ENCODE peak calls at places on chromosomes 12 and 14, in seven cellular contexts. O is epithelial cell of esophagus; Z is suprapubic skin; U is kidney; L is AG09309; S is uterus; B is CD8-positive, alpha-beta memory T cell. T is an unnamed sample.
A peak's percentile ranks its signal among the peaks of the same experiment; 100 is the strongest.

GRCh38 chr12:131982041-131982440 is 32.3 kb downstream of the EP400 start:
- DNase-seq in O (no peak), L (no peak), S (no peak), U (no peak), Z (peak; percentile 40), B (no peak), T (no peak)

GRCh38 chr14:68363841-68364711 is 428.8 kb downstream of the ZFP36L1 start:
- DNase-seq in B (no peak), S (peak; percentile 35), U (peak; percentile 70), Z (no peak), O (no peak), L (no peak), T (no peak)

GRCh38 chr12:23550753-23551152 is 398.7 kb downstream of the SOX5 start:
- DNase-seq in U (no peak), B (no peak), S (no peak), O (no peak), Z (no peak), L (no peak), T (no peak)

GRCh38 chr14:99564256-99564902 is 39.6 kb downstream of the CCDC85C start:
- DNase-seq in Z (no peak), B (no peak), O (no peak), S (peak; percentile 73), L (no peak), U (no peak), T (no peak)

GRCh38 chr12:123761841-123762714 is at the start of gene DNAH10:
- DNase-seq in S (no peak), O (peak; percentile 26), Z (no peak), L (no peak), U (peak; percentile 76), B (no peak), T (peak; percentile 76)

GRCh38 chr12:56931474-56931978 is 2.7 kb downstream of the SDR9C7 start:
- DNase-seq in Z (no peak), B (no peak), O (peak; percentile 86), L (peak; percentile 33), S (no peak), U (no peak), T (peak; percentile 27)

GRCh38 chr14:104536942-104537612 is 42.5 kb upstream of the C14orf180 start:
- DNase-seq in B (no peak), L (no peak), U (peak; percentile 31), Z (no peak), O (peak; percentile 58), S (no peak), T (no peak)

GRCh38 chr12:125089083-125089482 is 23.8 kb downstream of the AACS start:
- DNase-seq in U (no peak), S (no peak), B (no peak), Z (no peak), O (no peak), L (no peak), T (no peak)

GRCh38 chr12:123971770-123972447 is 722 bp downstream of the CCDC92 start:
- DNase-seq in B (peak; percentile 12), L (no peak), U (peak; percentile 54), Z (no peak), O (peak; percentile 72), S (peak; percentile 42), T (peak; percentile 45)

GRCh38 chr12:12379831-12380730 is 23.2 kb downstream of the BORCS5 start:
- DNase-seq in O (no peak), U (no peak), L (no peak), B (peak; percentile 39), Z (no peak), S (no peak), T (peak; percentile 18)

GRCh38 chr12:58487280-58488141 is 432.8 kb downstream of the LRIG3 start:
- DNase-seq in Z (no peak), B (no peak), S (no peak), U (no peak), O (no peak), L (peak; percentile 96), T (no peak)

GRCh38 chr12:121383601-121384019 is 16.3 kb upstream of the RNF34 start:
- DNase-seq in U (no peak), L (no peak), O (no peak), B (no peak), Z (no peak), S (no peak), T (no peak)

GRCh38 chr12:121390856-121391255 is 9.1 kb upstream of the RNF34 start:
- DNase-seq in B (no peak), S (no peak), L (no peak), Z (no peak), U (no peak), O (peak; percentile 94), T (no peak)

GRCh38 chr12:121392325-121392716 is 7.6 kb upstream of the RNF34 start:
- DNase-seq in B (no peak), Z (no peak), O (no peak), S (no peak), U (no peak), L (no peak), T (no peak)

GRCh38 chr12:121391619-121392324 is 8.1 kb upstream of the RNF34 start:
- DNase-seq in L (no peak), B (no peak), S (peak; percentile 27), O (no peak), Z (no peak), U (no peak), T (peak; percentile 32)

DNA sequence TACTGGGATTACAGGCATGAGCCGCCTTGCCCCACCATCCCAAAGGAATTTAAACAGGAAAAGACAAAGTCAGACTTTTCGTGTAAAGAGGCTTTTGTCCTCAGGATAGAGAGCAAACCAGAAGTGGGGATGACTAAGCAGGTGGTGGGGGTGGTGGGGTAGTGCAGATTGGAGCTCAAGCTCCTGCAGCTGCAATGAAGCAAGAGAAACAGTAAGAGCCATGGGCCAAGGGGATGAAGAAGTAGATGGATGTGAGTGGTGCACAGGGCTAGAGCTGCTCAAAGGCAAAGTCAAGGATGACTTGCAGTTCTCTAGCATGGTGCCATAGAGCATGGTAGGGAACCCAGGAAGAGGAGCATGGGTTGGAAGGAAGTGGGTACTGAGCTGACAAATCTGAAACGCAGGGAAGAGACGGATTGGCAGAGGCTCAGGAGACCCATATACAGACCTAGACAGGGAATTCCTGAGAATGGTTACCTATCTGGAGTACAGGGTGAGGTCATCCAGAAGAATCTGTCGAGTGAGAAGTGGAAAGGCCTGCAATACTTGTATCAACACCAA is 11.4 kb upstream of the RNF34 start:
- DNase-seq in B (no peak), Z (no peak), O (peak; percentile 91), S (no peak), L (peak; percentile 43), U (no peak), T (no peak)
- H3K4me3 ChIP-seq in B (no peak overlapping the region), Z (no peak overlapping the region), O (no peak overlapping the region), S (no peak overlapping the region), L (no peak overlapping the region), U (no peak overlapping the region), T (no peak overlapping the region)

GRCh38 chr14:56528927-56529326 is 50.7 kb upstream of the TMEM260 start:
- DNase-seq in L (no peak), Z (no peak), S (no peak), O (no peak), U (no peak), B (no peak), T (no peak)

GRCh38 chr14:56534656-56535055 is 44.9 kb upstream of the TMEM260 start:
- DNase-seq in S (no peak), B (no peak), Z (no peak), L (no peak), U (no peak), O (no peak), T (no peak)

GRCh38 chr14:56532546-56532945 is 47.1 kb upstream of the TMEM260 start:
- DNase-seq in U (no peak), O (no peak), B (no peak), S (no peak), L (no peak), Z (no peak), T (no peak)
- H3K4me3 ChIP-seq in U (no peak overlapping the region), O (no peak overlapping the region), B (no peak overlapping the region), S (no peak overlapping the region), L (no peak overlapping the region), Z (no peak overlapping the region), T (no peak overlapping the region)

DNA sequence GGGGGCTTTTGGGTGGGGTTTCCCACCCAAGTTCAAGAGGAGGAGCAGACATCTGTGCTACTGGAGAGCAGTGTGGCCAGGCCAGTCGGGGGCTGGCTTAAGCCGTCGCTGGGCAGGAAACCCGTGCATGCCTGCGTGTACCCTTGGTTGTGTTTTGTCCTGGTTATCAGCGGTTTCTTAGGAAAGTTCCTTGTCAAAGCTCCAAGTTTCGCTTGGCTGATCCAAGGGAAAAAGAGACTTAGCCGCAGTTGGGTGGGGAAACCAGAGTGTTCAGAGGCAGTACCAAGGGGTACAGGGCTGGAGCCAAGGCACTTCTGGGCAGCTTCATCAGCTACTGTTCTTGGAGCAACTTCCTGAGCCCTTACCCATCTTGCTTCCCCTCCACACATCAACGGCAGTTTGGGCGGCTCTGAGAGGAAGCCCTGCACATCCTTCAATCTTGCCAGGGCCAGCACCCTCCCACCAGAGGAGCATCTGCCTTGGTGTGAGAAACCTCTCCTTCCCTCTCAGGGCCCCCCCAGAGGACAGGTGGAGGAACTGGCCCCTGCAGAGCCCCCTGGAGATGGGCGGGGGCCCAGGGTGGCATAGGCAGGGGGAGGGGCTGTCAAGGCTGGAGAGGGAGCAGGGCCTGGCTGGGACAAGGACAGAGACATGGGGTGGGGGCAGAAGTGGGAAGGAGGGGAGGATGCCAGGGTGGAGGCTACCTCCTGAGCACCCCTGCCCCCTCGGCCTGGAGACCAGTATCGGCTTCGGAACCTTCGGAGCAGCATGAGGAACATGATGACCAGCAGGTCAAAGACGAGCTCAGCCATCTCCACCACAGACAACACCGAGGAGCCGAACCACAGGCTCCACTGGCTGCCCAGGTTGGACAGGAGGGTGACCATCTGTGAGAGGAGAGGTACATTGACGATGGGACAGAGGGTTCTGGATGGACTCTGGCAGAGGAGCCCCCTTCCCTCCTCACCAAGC is 5.8 kb upstream of the TNFRSF1A start:
- DNase-seq in O (no peak), U (peak; percentile 88), L (no peak), Z (no peak), S (peak; percentile 69), B (no peak), T (no peak)
- H3K4me3 ChIP-seq in O (no peak overlapping the region), U (no peak overlapping the region), L (no peak overlapping the region), Z (peak overlapping the region; percentile 12), S (no peak overlapping the region), B (no peak overlapping the region), T (no peak overlapping the region)

DNA sequence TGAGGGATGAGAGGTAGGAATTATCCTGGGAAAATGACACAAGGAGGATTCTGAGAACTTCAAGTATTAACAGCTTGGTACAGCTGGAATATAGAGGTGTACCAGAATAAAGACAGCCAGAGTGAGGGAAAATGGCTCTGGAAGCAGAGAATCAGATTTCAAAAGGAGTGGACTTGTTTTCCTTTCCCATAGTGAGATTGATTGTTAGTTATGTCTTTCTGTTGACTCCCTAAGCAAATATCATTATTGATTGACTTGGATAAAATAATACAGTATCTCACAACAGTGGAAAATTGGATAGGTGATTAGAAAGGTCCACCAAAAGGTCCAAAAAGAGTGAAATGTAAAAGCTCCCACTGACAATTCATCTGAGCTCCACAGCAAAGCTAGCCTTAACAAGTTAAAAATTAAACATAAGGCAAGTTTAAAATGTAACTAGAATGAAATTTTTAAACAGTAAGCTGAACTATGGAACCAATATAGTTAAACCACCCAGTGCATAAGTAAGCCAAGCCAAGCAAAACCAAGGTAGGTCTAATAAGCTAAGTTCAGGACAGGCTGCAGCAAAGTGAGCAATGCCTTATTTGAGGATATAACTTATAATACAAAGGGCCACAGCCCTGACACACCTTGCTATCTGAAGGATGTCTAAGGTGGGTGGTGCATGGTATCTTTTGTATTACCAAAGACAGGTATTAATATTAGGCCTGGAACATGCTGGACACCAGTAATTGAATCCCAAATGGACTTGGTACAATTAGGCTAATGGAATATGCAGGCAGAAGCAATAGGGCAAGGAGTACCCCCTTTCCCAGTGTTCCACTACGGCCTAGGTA is 21.8 kb downstream of the ENTPD5 start:
- DNase-seq in S (no peak), B (no peak), O (no peak), Z (no peak), L (no peak), U (no peak), T (no peak)
- H3K4me3 ChIP-seq in S (no peak overlapping the region), B (no peak overlapping the region), O (no peak overlapping the region), Z (no peak overlapping the region), L (no peak overlapping the region), U (peak overlapping the region; percentile 9), T (no peak overlapping the region)

GRCh38 chr14:94614802-94615201 is 2.6 kb downstream of the SERPINA3 start:
- DNase-seq in Z (no peak), O (no peak), L (no peak), S (no peak), B (no peak), U (no peak), T (no peak)
- H3K4me3 ChIP-seq in Z (no peak overlapping the region), O (no peak overlapping the region), L (no peak overlapping the region), S (no peak overlapping the region), B (no peak overlapping the region), U (no peak overlapping the region), T (no peak overlapping the region)